ENCODE peak calls at places on chromosome 4, in nine cellular contexts. P, O, R, X, C, L, M, G and Q are unnamed samples.

GRCh38 chr4:176856421-176856820 is 63.7 kb upstream of the VEGFC start:
- DNase-seq in P (no peak), O (no peak), R (no peak), X (no peak), C (no peak), L (no peak), M (no peak), G (no peak), Q (no peak)

GRCh38 chr4:70629469-70630090 is 1.0 kb downstream of the ENAM start:
- DNase-seq in P (no peak), O (no peak), R (no peak), X (no peak), C (no peak), L (no peak), M (no peak), G (no peak), Q (no peak)

GRCh38 chr4:95857761-95858160 is 17.9 kb downstream of the PDHA2 start:
- DNase-seq in P (no peak), O (no peak), R (no peak), X (peak), C (no peak), L (no peak), M (no peak), G (no peak), Q (no peak)

GRCh38 chr4:150943831-150944230 is 71.3 kb downstream of the LRBA start:
- DNase-seq in P (no peak), O (no peak), R (no peak), X (no peak), C (no peak), L (no peak), M (no peak), G (no peak), Q (no peak)

GRCh38 chr4:40990202-40990898 is 224.0 kb downstream of the APBB2 start:
- DNase-seq in P (no peak), O (no peak), R (peak), X (peak), C (no peak), L (peak), M (no peak), G (no peak), Q (no peak)

GRCh38 chr4:72312032-72312650 is 256.9 kb downstream of the ADAMTS3 start:
- DNase-seq in P (no peak), O (peak), R (no peak), X (peak), C (peak), L (no peak), M (no peak), G (peak), Q (peak)

GRCh38 chr4:76108467-76109181 is 34.1 kb downstream of the ART3 start:
- DNase-seq in P (peak), O (no peak), R (no peak), X (peak), C (no peak), L (no peak), M (no peak), G (no peak), Q (no peak)

GRCh38 chr4:25842229-25842840 is 20.5 kb downstream of the SEL1L3 start:
- DNase-seq in P (no peak), O (no peak), R (no peak), X (no peak), C (no peak), L (no peak), M (no peak), G (no peak), Q (no peak)

GRCh38 chr4:8503801-8504200 is 63.2 kb downstream of the TRMT44 start:
- DNase-seq in P (peak), O (no peak), R (no peak), X (no peak), C (no peak), L (no peak), M (no peak), G (no peak), Q (peak)

GRCh38 chr4:110544594-110544993 is 68.6 kb downstream of the ENPEP start:
- DNase-seq in P (no peak), O (no peak), R (no peak), X (no peak), C (no peak), L (no peak), M (no peak), G (no peak), Q (no peak)

GRCh38 chr4:16226816-16227461 is 668 bp upstream of the TAPT1 start:
- DNase-seq in P (peak), O (peak), R (no peak), X (peak), C (peak), L (no peak), M (peak), G (peak), Q (peak)

GRCh38 chr4:62057060-62057459 is 856.9 kb downstream of the ADGRL3 start:
- DNase-seq in P (no peak), O (no peak), R (no peak), X (no peak), C (no peak), L (no peak), M (no peak), G (no peak), Q (no peak)

GRCh38 chr4:175253184-175253902 is 335.2 kb downstream of the ADAM29 start:
- DNase-seq in P (no peak), O (no peak), R (peak), X (no peak), C (no peak), L (no peak), M (peak), G (no peak), Q (no peak)

GRCh38 chr4:17030543-17030942 is 132.1 kb upstream of the LDB2 start:
- DNase-seq in P (no peak), O (no peak), R (peak), X (peak), C (no peak), L (peak), M (no peak), G (no peak), Q (no peak)

GRCh38 chr4:140149851-140150635 is 3.9 kb downstream of the MAML3 start:
- DNase-seq in P (peak), O (peak), R (peak), X (peak), C (peak), L (no peak), M (peak), G (peak), Q (peak)

GRCh38 chr4:173362666-173363065 is 8.1 kb upstream of the SAP30 start:
- DNase-seq in P (no peak), O (no peak), R (no peak), X (no peak), C (no peak), L (no peak), M (no peak), G (no peak), Q (peak)

GRCh38 chr4:121784975-121785374 is 16.1 kb upstream of the EXOSC9 start:
- DNase-seq in P (no peak), O (no peak), R (no peak), X (peak), C (no peak), L (peak), M (no peak), G (no peak), Q (no peak)

GRCh38 chr4:48369771-48370170 is 28.4 kb downstream of the SLAIN2 start:
- DNase-seq in P (no peak), O (no peak), R (no peak), X (no peak), C (no peak), L (no peak), M (no peak), G (no peak), Q (no peak)